ENCODE peak calls at places on chromosomes 6 and 20, in five cellular contexts. One of them, this sample, is unnamed.

GRCh38 chr6:128208078-128208477 is 307.2 kb upstream of the THEMIS start:
- ATAC-seq in activated CD8-positive, alpha-beta memory T cell treated with anti-CD3 and anti-CD28 coated beads, Interleukin-2, amount 10 ng/mL, durations not matched to agents 7 days and 5 days: no peak
- ATAC-seq in upper lobe of left lung: no peak
- ATAC-seq in activated CD4-positive, CD25-positive, alpha-beta regulatory T cell treated with anti-CD3 and anti-CD28 coated beads, Interleukin-2, amount 50 U/mL, for 24 hours: no peak
- ATAC-seq in stimulated activated naive CD8-positive, alpha-beta T cell treated with anti-CD3 and anti-CD28 coated beads, Interleukin-15, Interleukin-2, amounts not matched to agents 100 U/mL and 50 U/mL, for 24 hours: no peak
- ATAC-seq in this sample: no peak

GRCh38 chr6:53691667-53692133 is 26.1 kb upstream of the KLHL31 start:
- ATAC-seq in activated CD8-positive, alpha-beta memory T cell treated with anti-CD3 and anti-CD28 coated beads, Interleukin-2, amount 10 ng/mL, durations not matched to agents 7 days and 5 days: no peak
- ATAC-seq in upper lobe of left lung: no peak
- ATAC-seq in activated CD4-positive, CD25-positive, alpha-beta regulatory T cell treated with anti-CD3 and anti-CD28 coated beads, Interleukin-2, amount 50 U/mL, for 24 hours: no peak
- ATAC-seq in stimulated activated naive CD8-positive, alpha-beta T cell treated with anti-CD3 and anti-CD28 coated beads, Interleukin-15, Interleukin-2, amounts not matched to agents 100 U/mL and 50 U/mL, for 24 hours: no peak
- ATAC-seq in this sample: peak

GRCh38 chr20:32490942-32491763 is 94.0 kb downstream of the NOL4L start:
- ATAC-seq in activated CD8-positive, alpha-beta memory T cell treated with anti-CD3 and anti-CD28 coated beads, Interleukin-2, amount 10 ng/mL, durations not matched to agents 7 days and 5 days: no peak
- ATAC-seq in upper lobe of left lung: no peak
- ATAC-seq in activated CD4-positive, CD25-positive, alpha-beta regulatory T cell treated with anti-CD3 and anti-CD28 coated beads, Interleukin-2, amount 50 U/mL, for 24 hours: no peak
- ATAC-seq in stimulated activated naive CD8-positive, alpha-beta T cell treated with anti-CD3 and anti-CD28 coated beads, Interleukin-15, Interleukin-2, amounts not matched to agents 100 U/mL and 50 U/mL, for 24 hours: no peak
- ATAC-seq in this sample: no peak

GRCh38 chr20:58649288-58650180 is 1.5 kb upstream of the STX16 start:
- ATAC-seq in activated CD8-positive, alpha-beta memory T cell treated with anti-CD3 and anti-CD28 coated beads, Interleukin-2, amount 10 ng/mL, durations not matched to agents 7 days and 5 days: no peak
- ATAC-seq in upper lobe of left lung: no peak
- ATAC-seq in activated CD4-positive, CD25-positive, alpha-beta regulatory T cell treated with anti-CD3 and anti-CD28 coated beads, Interleukin-2, amount 50 U/mL, for 24 hours: no peak
- ATAC-seq in stimulated activated naive CD8-positive, alpha-beta T cell treated with anti-CD3 and anti-CD28 coated beads, Interleukin-15, Interleukin-2, amounts not matched to agents 100 U/mL and 50 U/mL, for 24 hours: no peak
- ATAC-seq in this sample: peak

GRCh38 chr20:6466065-6466810 is 301.2 kb upstream of the BMP2 start:
- ATAC-seq in activated CD8-positive, alpha-beta memory T cell treated with anti-CD3 and anti-CD28 coated beads, Interleukin-2, amount 10 ng/mL, durations not matched to agents 7 days and 5 days: no peak
- ATAC-seq in upper lobe of left lung: no peak
- ATAC-seq in activated CD4-positive, CD25-positive, alpha-beta regulatory T cell treated with anti-CD3 and anti-CD28 coated beads, Interleukin-2, amount 50 U/mL, for 24 hours: no peak
- ATAC-seq in stimulated activated naive CD8-positive, alpha-beta T cell treated with anti-CD3 and anti-CD28 coated beads, Interleukin-15, Interleukin-2, amounts not matched to agents 100 U/mL and 50 U/mL, for 24 hours: no peak
- ATAC-seq in this sample: no peak

GRCh38 chr20:4064118-4064962 is 49.0 kb upstream of the RNF24 start:
- ATAC-seq in activated CD8-positive, alpha-beta memory T cell treated with anti-CD3 and anti-CD28 coated beads, Interleukin-2, amount 10 ng/mL, durations not matched to agents 7 days and 5 days: no peak
- ATAC-seq in upper lobe of left lung: peak
- ATAC-seq in activated CD4-positive, CD25-positive, alpha-beta regulatory T cell treated with anti-CD3 and anti-CD28 coated beads, Interleukin-2, amount 50 U/mL, for 24 hours: no peak
- ATAC-seq in stimulated activated naive CD8-positive, alpha-beta T cell treated with anti-CD3 and anti-CD28 coated beads, Interleukin-15, Interleukin-2, amounts not matched to agents 100 U/mL and 50 U/mL, for 24 hours: no peak
- ATAC-seq in this sample: no peak

GRCh38 chr6:111204305-111204704 is 117.0 kb downstream of the SLC16A10 start:
- ATAC-seq in activated CD8-positive, alpha-beta memory T cell treated with anti-CD3 and anti-CD28 coated beads, Interleukin-2, amount 10 ng/mL, durations not matched to agents 7 days and 5 days: no peak
- ATAC-seq in upper lobe of left lung: no peak
- ATAC-seq in activated CD4-positive, CD25-positive, alpha-beta regulatory T cell treated with anti-CD3 and anti-CD28 coated beads, Interleukin-2, amount 50 U/mL, for 24 hours: no peak
- ATAC-seq in stimulated activated naive CD8-positive, alpha-beta T cell treated with anti-CD3 and anti-CD28 coated beads, Interleukin-15, Interleukin-2, amounts not matched to agents 100 U/mL and 50 U/mL, for 24 hours: no peak
- ATAC-seq in this sample: no peak

GRCh38 chr6:84967389-84967788 is 203.0 kb upstream of the TBX18 start:
- ATAC-seq in activated CD8-positive, alpha-beta memory T cell treated with anti-CD3 and anti-CD28 coated beads, Interleukin-2, amount 10 ng/mL, durations not matched to agents 7 days and 5 days: no peak
- ATAC-seq in upper lobe of left lung: no peak
- ATAC-seq in activated CD4-positive, CD25-positive, alpha-beta regulatory T cell treated with anti-CD3 and anti-CD28 coated beads, Interleukin-2, amount 50 U/mL, for 24 hours: no peak
- ATAC-seq in stimulated activated naive CD8-positive, alpha-beta T cell treated with anti-CD3 and anti-CD28 coated beads, Interleukin-15, Interleukin-2, amounts not matched to agents 100 U/mL and 50 U/mL, for 24 hours: no peak
- ATAC-seq in this sample: no peak

GRCh38 chr6:37170273-37171140 is 555 bp downstream of the PIM1 start:
- ATAC-seq in activated CD8-positive, alpha-beta memory T cell treated with anti-CD3 and anti-CD28 coated beads, Interleukin-2, amount 10 ng/mL, durations not matched to agents 7 days and 5 days: peak
- ATAC-seq in upper lobe of left lung: peak
- ATAC-seq in activated CD4-positive, CD25-positive, alpha-beta regulatory T cell treated with anti-CD3 and anti-CD28 coated beads, Interleukin-2, amount 50 U/mL, for 24 hours: peak
- ATAC-seq in stimulated activated naive CD8-positive, alpha-beta T cell treated with anti-CD3 and anti-CD28 coated beads, Interleukin-15, Interleukin-2, amounts not matched to agents 100 U/mL and 50 U/mL, for 24 hours: no peak
- ATAC-seq in this sample: peak

This sample was measured in stimulated activated memory B cell treated with anti-CD40 and anti-IgM and Interleukin-4, amounts not matched to agents 10 μg/mL and 1 μg/mL and 100 μg/mL, for 72 hours.